ENCODE peak calls at places on chromosomes 2 and 18, in six cellular contexts. One of them, this sample, is unnamed.

GRCh38 chr2:49251766-49252165 is 97.5 kb upstream of the FSHR start:
- DNase-seq in neural progenitor cell: no peak
- DNase-seq in CD4-positive, alpha-beta T cell: no peak
- DNase-seq in brain microvascular endothelial cell: peak
- DNase-seq in PC-9: no peak
- DNase-seq in adrenal gland: no peak
- DNase-seq in this sample: no peak

GRCh38 chr2:80073134-80073561 is 231.4 kb downstream of the LRRTM1 start:
- DNase-seq in brain microvascular endothelial cell: peak
- DNase-seq in adrenal gland: peak
- DNase-seq in PC-9: peak
- DNase-seq in CD4-positive, alpha-beta T cell: no peak
- DNase-seq in neural progenitor cell: peak
- DNase-seq in this sample: peak

GRCh38 chr2:189210250-189211075 is 30.9 kb upstream of the COL5A2 start:
- DNase-seq in CD4-positive, alpha-beta T cell: no peak
- DNase-seq in neural progenitor cell: no peak
- DNase-seq in adrenal gland: peak
- DNase-seq in PC-9: peak
- DNase-seq in brain microvascular endothelial cell: peak
- DNase-seq in this sample: no peak

GRCh38 chr18:55088561-55088960 is 129.3 kb upstream of the CCDC68 start:
- DNase-seq in brain microvascular endothelial cell: no peak
- DNase-seq in PC-9: no peak
- DNase-seq in adrenal gland: no peak
- DNase-seq in CD4-positive, alpha-beta T cell: no peak
- DNase-seq in neural progenitor cell: no peak
- DNase-seq in this sample: no peak

GRCh38 chr2:20439503-20439902 is 7.4 kb upstream of the RHOB start:
- DNase-seq in neural progenitor cell: no peak
- DNase-seq in adrenal gland: no peak
- DNase-seq in brain microvascular endothelial cell: no peak
- DNase-seq in CD4-positive, alpha-beta T cell: no peak
- DNase-seq in PC-9: no peak
- DNase-seq in this sample: peak

GRCh38 chr2:165253178-165253577 is 14.0 kb downstream of the SCN2A start:
- DNase-seq in PC-9: no peak
- DNase-seq in adrenal gland: no peak
- DNase-seq in CD4-positive, alpha-beta T cell: no peak
- DNase-seq in brain microvascular endothelial cell: no peak
- DNase-seq in neural progenitor cell: no peak
- DNase-seq in this sample: no peak

GRCh38 chr2:186737737-186738508 is 44.1 kb downstream of the FAM171B start:
- DNase-seq in neural progenitor cell: no peak
- DNase-seq in brain microvascular endothelial cell: no peak
- DNase-seq in CD4-positive, alpha-beta T cell: no peak
- DNase-seq in adrenal gland: no peak
- DNase-seq in PC-9: no peak
- DNase-seq in this sample: no peak

GRCh38 chr2:133484106-133484505 is 84.2 kb downstream of the NCKAP5 start:
- DNase-seq in brain microvascular endothelial cell: no peak
- DNase-seq in adrenal gland: no peak
- DNase-seq in CD4-positive, alpha-beta T cell: no peak
- DNase-seq in PC-9: no peak
- DNase-seq in neural progenitor cell: no peak
- DNase-seq in this sample: no peak

GRCh38 chr2:184793196-184793595 is 194.9 kb downstream of the ZNF804A start:
- DNase-seq in brain microvascular endothelial cell: no peak
- DNase-seq in adrenal gland: no peak
- DNase-seq in CD4-positive, alpha-beta T cell: no peak
- DNase-seq in neural progenitor cell: no peak
- DNase-seq in PC-9: no peak
- DNase-seq in this sample: no peak

GRCh38 chr18:65468881-65469280 is 281.9 kb upstream of the CDH7 start:
- DNase-seq in PC-9: no peak
- DNase-seq in CD4-positive, alpha-beta T cell: no peak
- DNase-seq in brain microvascular endothelial cell: no peak
- DNase-seq in neural progenitor cell: no peak
- DNase-seq in adrenal gland: no peak
- DNase-seq in this sample: no peak

GRCh38 chr2:30148850-30149249 is 2.0 kb downstream of the YPEL5 start:
- DNase-seq in CD4-positive, alpha-beta T cell: no peak
- DNase-seq in neural progenitor cell: no peak
- DNase-seq in PC-9: no peak
- DNase-seq in adrenal gland: no peak
- DNase-seq in brain microvascular endothelial cell: no peak
- DNase-seq in this sample: peak

GRCh38 chr2:119476301-119477117 is 44.9 kb downstream of the TMEM37 start:
- DNase-seq in neural progenitor cell: peak
- DNase-seq in brain microvascular endothelial cell: peak
- DNase-seq in PC-9: peak
- DNase-seq in adrenal gland: peak
- DNase-seq in CD4-positive, alpha-beta T cell: peak
- DNase-seq in this sample: peak

DNA sequence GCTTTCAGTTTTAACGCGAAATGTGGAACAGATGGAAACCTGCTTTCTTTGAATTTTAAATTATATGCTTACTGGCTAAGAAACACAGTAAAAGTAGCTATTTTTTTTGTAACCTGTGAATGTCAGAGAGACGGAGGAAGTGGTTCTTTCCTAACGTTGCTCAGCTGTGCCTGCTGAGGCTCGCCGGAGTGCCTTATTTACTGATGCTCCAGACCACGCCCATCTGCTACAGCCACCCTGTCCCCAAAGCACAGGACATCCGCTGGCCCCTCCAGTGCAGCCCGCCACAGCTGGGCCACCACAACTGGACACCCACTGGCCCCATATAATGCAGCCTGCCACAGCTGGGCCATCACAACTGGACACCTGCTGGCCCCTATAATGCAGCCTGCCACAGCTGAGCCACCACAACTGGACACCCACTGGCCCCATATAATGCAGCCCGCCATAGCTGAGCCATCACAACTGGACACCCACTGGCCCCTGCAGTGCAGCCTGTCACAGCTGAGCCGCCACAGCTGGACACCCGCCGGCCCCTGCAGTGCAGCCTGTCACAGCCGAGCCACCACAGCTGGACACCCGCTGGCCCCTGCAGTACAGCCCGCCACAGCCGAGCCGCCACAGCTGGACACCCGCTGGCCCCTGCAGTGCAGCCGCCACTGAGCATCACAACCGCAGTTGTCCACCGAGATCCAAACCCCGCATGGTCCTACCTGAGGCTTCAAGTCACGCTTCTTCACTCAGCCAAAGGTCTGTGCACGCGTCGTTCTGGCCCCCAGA is 134.4 kb downstream of the PXDN start:
- DNase-seq in brain microvascular endothelial cell: no peak
- DNase-seq in adrenal gland: no peak
- DNase-seq in PC-9: no peak
- DNase-seq in CD4-positive, alpha-beta T cell: no peak
- DNase-seq in neural progenitor cell: no peak
- DNase-seq in this sample: no peak
- TF ChIP-seq CTCF in brain microvascular endothelial cell: no peak
- TF ChIP-seq CTCF in adrenal gland: no peak
- TF ChIP-seq CTCF in PC-9: no peak
- TF ChIP-seq CTCF in CD4-positive, alpha-beta T cell: no peak
- TF ChIP-seq CTCF in neural progenitor cell: no peak
- TF ChIP-seq CTCF in this sample: no peak

DNA sequence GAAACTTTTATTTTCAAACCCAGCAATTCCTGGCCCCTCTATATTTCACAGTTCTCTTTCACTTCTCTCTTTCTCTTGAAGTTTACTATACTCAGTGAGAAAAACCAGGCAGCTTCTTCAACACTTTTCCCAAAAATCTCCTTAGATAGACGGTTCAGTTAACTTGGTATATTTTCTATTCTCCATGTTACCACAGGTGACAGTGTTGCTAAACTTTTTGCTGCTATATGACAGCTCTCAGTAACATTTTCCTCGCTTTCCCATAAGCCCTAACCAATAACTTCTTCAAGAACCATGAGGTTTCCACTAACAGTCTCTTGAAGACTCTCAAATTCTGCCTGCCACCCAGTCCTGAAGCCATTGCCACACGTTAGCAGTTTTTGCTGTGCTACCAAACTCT is 45.8 kb downstream of the CYBRD1 start:
- DNase-seq in brain microvascular endothelial cell: no peak
- DNase-seq in neural progenitor cell: no peak
- DNase-seq in adrenal gland: no peak
- DNase-seq in CD4-positive, alpha-beta T cell: no peak
- DNase-seq in PC-9: no peak
- DNase-seq in this sample: peak
- TF ChIP-seq CTCF in brain microvascular endothelial cell: no peak
- TF ChIP-seq CTCF in neural progenitor cell: peak
- TF ChIP-seq CTCF in adrenal gland: no peak
- TF ChIP-seq CTCF in CD4-positive, alpha-beta T cell: no peak
- TF ChIP-seq CTCF in PC-9: no peak
- TF ChIP-seq CTCF in this sample: no peak

GRCh38 chr2:176137249-176137573 is 7.7 kb downstream of the HOXD8 start:
- DNase-seq in neural progenitor cell: no peak
- DNase-seq in adrenal gland: no peak
- DNase-seq in PC-9: no peak
- DNase-seq in CD4-positive, alpha-beta T cell: no peak
- DNase-seq in brain microvascular endothelial cell: no peak
- DNase-seq in this sample: no peak

GRCh38 chr2:176136375-176137248 is 7.1 kb downstream of the HOXD8 start:
- DNase-seq in PC-9: no peak
- DNase-seq in neural progenitor cell: peak
- DNase-seq in adrenal gland: peak
- DNase-seq in CD4-positive, alpha-beta T cell: no peak
- DNase-seq in brain microvascular endothelial cell: no peak
- DNase-seq in this sample: peak

GRCh38 chr2:176133366-176133765 is 3.9 kb downstream of the HOXD8 start:
- DNase-seq in PC-9: no peak
- DNase-seq in CD4-positive, alpha-beta T cell: no peak
- DNase-seq in adrenal gland: no peak
- DNase-seq in neural progenitor cell: no peak
- DNase-seq in brain microvascular endothelial cell: no peak
- DNase-seq in this sample: no peak

GRCh38 chr2:176134045-176134444 is 4.5 kb downstream of the HOXD8 start:
- DNase-seq in PC-9: no peak
- DNase-seq in brain microvascular endothelial cell: no peak
- DNase-seq in CD4-positive, alpha-beta T cell: no peak
- DNase-seq in adrenal gland: no peak
- DNase-seq in neural progenitor cell: no peak
- DNase-seq in this sample: no peak

GRCh38 chr2:176134978-176135575 is 5.6 kb downstream of the HOXD8 start:
- DNase-seq in adrenal gland: no peak
- DNase-seq in CD4-positive, alpha-beta T cell: no peak
- DNase-seq in PC-9: no peak
- DNase-seq in neural progenitor cell: no peak
- DNase-seq in brain microvascular endothelial cell: no peak
- DNase-seq in this sample: no peak
- TF ChIP-seq CTCF in adrenal gland: no peak
- TF ChIP-seq CTCF in CD4-positive, alpha-beta T cell: no peak
- TF ChIP-seq CTCF in PC-9: no peak
- TF ChIP-seq CTCF in neural progenitor cell: no peak
- TF ChIP-seq CTCF in brain microvascular endothelial cell: no peak
- TF ChIP-seq CTCF in this sample: no peak

GRCh38 chr2:135875491-135876065 is 665 bp downstream of the MCM6 start:
- DNase-seq in brain microvascular endothelial cell: peak
- DNase-seq in adrenal gland: peak
- DNase-seq in PC-9: peak
- DNase-seq in neural progenitor cell: peak
- DNase-seq in CD4-positive, alpha-beta T cell: peak
- DNase-seq in this sample: peak

GRCh38 chr2:135870571-135870970 is 5.7 kb downstream of the MCM6 start:
- DNase-seq in CD4-positive, alpha-beta T cell: no peak
- DNase-seq in adrenal gland: no peak
- DNase-seq in neural progenitor cell: no peak
- DNase-seq in PC-9: no peak
- DNase-seq in brain microvascular endothelial cell: no peak
- DNase-seq in this sample: no peak

GRCh38 chr2:135874966-135875365 is 1.3 kb downstream of the MCM6 start:
- DNase-seq in adrenal gland: no peak
- DNase-seq in PC-9: no peak
- DNase-seq in brain microvascular endothelial cell: no peak
- DNase-seq in neural progenitor cell: no peak
- DNase-seq in CD4-positive, alpha-beta T cell: no peak
- DNase-seq in this sample: peak

GRCh38 chr2:135876066-135876711 is at the start of gene MCM6:
- DNase-seq in adrenal gland: peak
- DNase-seq in CD4-positive, alpha-beta T cell: peak
- DNase-seq in brain microvascular endothelial cell: peak
- DNase-seq in neural progenitor cell: peak
- DNase-seq in PC-9: peak
- DNase-seq in this sample: peak
- TF ChIP-seq CTCF in adrenal gland: no peak
- TF ChIP-seq CTCF in CD4-positive, alpha-beta T cell: no peak
- TF ChIP-seq CTCF in brain microvascular endothelial cell: no peak
- TF ChIP-seq CTCF in neural progenitor cell: peak
- TF ChIP-seq CTCF in PC-9: no peak
- TF ChIP-seq CTCF in this sample: no peak

GRCh38 chr2:212596688-212597087 is 58.1 kb upstream of the ERBB4 start:
- DNase-seq in PC-9: no peak
- DNase-seq in neural progenitor cell: no peak
- DNase-seq in adrenal gland: no peak
- DNase-seq in brain microvascular endothelial cell: no peak
- DNase-seq in CD4-positive, alpha-beta T cell: no peak
- DNase-seq in this sample: no peak

GRCh38 chr2:212592695-212593094 is 54.1 kb upstream of the ERBB4 start:
- DNase-seq in brain microvascular endothelial cell: no peak
- DNase-seq in neural progenitor cell: no peak
- DNase-seq in PC-9: no peak
- DNase-seq in adrenal gland: no peak
- DNase-seq in CD4-positive, alpha-beta T cell: no peak
- DNase-seq in this sample: no peak

DNA sequence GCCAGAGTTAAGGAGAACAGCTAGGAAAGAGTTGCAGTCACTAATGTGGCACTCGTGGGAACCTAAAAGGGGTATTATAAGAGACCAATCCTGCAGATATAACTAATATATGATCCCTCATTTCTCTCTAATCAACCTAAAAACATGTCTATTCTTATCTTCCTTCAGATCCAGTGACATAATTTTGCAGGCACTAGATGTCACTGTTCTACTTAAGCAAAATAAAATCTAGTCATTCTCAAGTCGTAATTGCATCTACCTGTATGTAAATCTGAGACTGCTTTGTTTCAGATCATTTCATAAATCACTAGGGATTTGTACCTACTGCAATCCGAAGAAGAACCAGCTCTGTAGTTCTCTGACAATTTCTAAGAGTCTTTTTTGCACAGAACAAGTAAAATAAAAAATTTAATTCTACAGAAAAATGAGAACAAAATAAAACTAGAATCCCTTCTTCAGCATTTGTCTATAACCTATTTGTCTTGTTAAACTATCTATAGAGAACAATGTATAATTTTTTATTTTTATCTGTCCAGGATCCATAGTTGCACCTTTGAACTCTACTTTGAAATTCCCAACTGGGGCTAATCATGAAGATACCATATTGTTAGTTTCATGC is 56.5 kb upstream of the ERBB4 start:
- DNase-seq in neural progenitor cell: no peak
- DNase-seq in adrenal gland: no peak
- DNase-seq in PC-9: no peak
- DNase-seq in brain microvascular endothelial cell: no peak
- DNase-seq in CD4-positive, alpha-beta T cell: no peak
- DNase-seq in this sample: peak
- TF ChIP-seq CTCF in neural progenitor cell: peak
- TF ChIP-seq CTCF in adrenal gland: no peak
- TF ChIP-seq CTCF in PC-9: peak
- TF ChIP-seq CTCF in brain microvascular endothelial cell: peak
- TF ChIP-seq CTCF in CD4-positive, alpha-beta T cell: no peak
- TF ChIP-seq CTCF in this sample: no peak

GRCh38 chr18:45169610-45170009 is 445.7 kb upstream of the SLC14A2 start:
- DNase-seq in PC-9: no peak
- DNase-seq in adrenal gland: no peak
- DNase-seq in brain microvascular endothelial cell: peak
- DNase-seq in neural progenitor cell: no peak
- DNase-seq in CD4-positive, alpha-beta T cell: no peak
- DNase-seq in this sample: peak
- TF ChIP-seq CTCF in PC-9: no peak
- TF ChIP-seq CTCF in adrenal gland: peak
- TF ChIP-seq CTCF in brain microvascular endothelial cell: peak
- TF ChIP-seq CTCF in neural progenitor cell: no peak
- TF ChIP-seq CTCF in CD4-positive, alpha-beta T cell: no peak
- TF ChIP-seq CTCF in this sample: no peak

This sample was measured in NB4.